ENCODE peak calls at places on chromosomes 1 and 21, in four cellular contexts. One of them, this sample, is unnamed.

GRCh38 chr1:116390195-116390594 is 17.2 kb downstream of the ATP1A1 start:
- DNase-seq in nephron progenitor cell: no peak
- DNase-seq in GM23338: no peak
- DNase-seq in SJSA1: no peak
- DNase-seq in this sample: no peak

GRCh38 chr1:53367503-53368313 is 39.8 kb upstream of the LRP8 start:
- DNase-seq in SJSA1: peak
- DNase-seq in GM23338: no peak
- DNase-seq in nephron progenitor cell: no peak
- DNase-seq in this sample: no peak

GRCh38 chr1:62299426-62300200 is 19.6 kb downstream of the KANK4 start:
- DNase-seq in nephron progenitor cell: no peak
- DNase-seq in GM23338: no peak
- DNase-seq in SJSA1: no peak
- DNase-seq in this sample: peak

GRCh38 chr1:59730759-59731478 is 83.8 kb upstream of the HOOK1 start:
- DNase-seq in SJSA1: peak
- DNase-seq in nephron progenitor cell: no peak
- DNase-seq in GM23338: no peak
- DNase-seq in this sample: peak

GRCh38 chr1:32984090-32984828 is 19.6 kb upstream of the RNF19B start:
- DNase-seq in nephron progenitor cell: no peak
- DNase-seq in GM23338: peak
- DNase-seq in SJSA1: no peak
- DNase-seq in this sample: peak

GRCh38 chr1:227788279-227789041 is 27.0 kb upstream of the PRSS38 start:
- DNase-seq in nephron progenitor cell: peak
- DNase-seq in GM23338: peak
- DNase-seq in SJSA1: peak
- DNase-seq in this sample: no peak

GRCh38 chr1:202355944-202356553 is 7.5 kb downstream of the PPP1R12B start:
- DNase-seq in SJSA1: no peak
- DNase-seq in nephron progenitor cell: no peak
- DNase-seq in GM23338: no peak
- DNase-seq in this sample: no peak

GRCh38 chr1:231036416-231036815 is 3.6 kb downstream of the FAM89A start:
- DNase-seq in SJSA1: no peak
- DNase-seq in GM23338: no peak
- DNase-seq in nephron progenitor cell: no peak
- DNase-seq in this sample: peak

GRCh38 chr1:220432408-220432807 is 95.5 kb upstream of the MARK1 start:
- DNase-seq in nephron progenitor cell: no peak
- DNase-seq in SJSA1: no peak
- DNase-seq in GM23338: no peak
- DNase-seq in this sample: no peak

GRCh38 chr1:200215350-200215749 is 187.8 kb downstream of the NR5A2 start:
- DNase-seq in GM23338: no peak
- DNase-seq in nephron progenitor cell: no peak
- DNase-seq in SJSA1: no peak
- DNase-seq in this sample: no peak

GRCh38 chr21:45508607-45509565 is 33.4 kb downstream of the SLC19A1 start:
- DNase-seq in nephron progenitor cell: peak
- DNase-seq in SJSA1: no peak
- DNase-seq in GM23338: no peak
- DNase-seq in this sample: no peak

GRCh38 chr1:154812911-154813816 is 56.9 kb downstream of the KCNN3 start:
- DNase-seq in nephron progenitor cell: peak
- DNase-seq in GM23338: peak
- DNase-seq in SJSA1: no peak
- DNase-seq in this sample: peak

GRCh38 chr1:22236151-22236550 is 93.3 kb upstream of the WNT4 start:
- DNase-seq in SJSA1: no peak
- DNase-seq in nephron progenitor cell: no peak
- DNase-seq in GM23338: no peak
- DNase-seq in this sample: no peak

GRCh38 chr1:228307218-228308023 is 99.2 kb downstream of the TRIM11 start:
- DNase-seq in GM23338: no peak
- DNase-seq in nephron progenitor cell: no peak
- DNase-seq in SJSA1: no peak
- DNase-seq in this sample: no peak

GRCh38 chr1:156775799-156776198 is 8.5 kb downstream of the PRCC start:
- DNase-seq in GM23338: no peak
- DNase-seq in nephron progenitor cell: no peak
- DNase-seq in SJSA1: no peak
- DNase-seq in this sample: no peak

GRCh38 chr21:34306246-34306645 is 57.6 kb upstream of the KCNE2 start:
- DNase-seq in SJSA1: no peak
- DNase-seq in GM23338: no peak
- DNase-seq in nephron progenitor cell: no peak
- DNase-seq in this sample: no peak

GRCh38 chr1:236663934-236664333 is 22.4 kb upstream of the ACTN2 start:
- DNase-seq in SJSA1: no peak
- DNase-seq in GM23338: no peak
- DNase-seq in nephron progenitor cell: no peak
- DNase-seq in this sample: no peak

GRCh38 chr1:98410082-98410481 is 251.4 kb upstream of the SNX7 start:
- DNase-seq in GM23338: no peak
- DNase-seq in nephron progenitor cell: no peak
- DNase-seq in SJSA1: no peak
- DNase-seq in this sample: no peak

GRCh38 chr1:185654199-185654951 is 79.8 kb upstream of the HMCN1 start:
- DNase-seq in GM23338: no peak
- DNase-seq in nephron progenitor cell: no peak
- DNase-seq in SJSA1: no peak
- DNase-seq in this sample: peak

GRCh38 chr1:214248294-214249082 is 32.5 kb upstream of the SMYD2 start:
- DNase-seq in nephron progenitor cell: no peak
- DNase-seq in GM23338: no peak
- DNase-seq in SJSA1: no peak
- DNase-seq in this sample: no peak

GRCh38 chr1:67532452-67533216 is 102.4 kb upstream of the SERBP1 start:
- DNase-seq in nephron progenitor cell: peak
- DNase-seq in GM23338: peak
- DNase-seq in SJSA1: peak
- DNase-seq in this sample: peak

GRCh38 chr1:87961992-87962391 is 633.3 kb downstream of the LMO4 start:
- DNase-seq in SJSA1: no peak
- DNase-seq in nephron progenitor cell: no peak
- DNase-seq in GM23338: no peak
- DNase-seq in this sample: peak

GRCh38 chr1:8317647-8318360 is at the start of gene SLC45A1:
- DNase-seq in GM23338: peak
- DNase-seq in nephron progenitor cell: peak
- DNase-seq in SJSA1: peak
- DNase-seq in this sample: peak

GRCh38 chr1:3174487-3175247 is 105.7 kb downstream of the PRDM16 start:
- DNase-seq in SJSA1: no peak
- DNase-seq in nephron progenitor cell: no peak
- DNase-seq in GM23338: no peak
- DNase-seq in this sample: peak

GRCh38 chr1:214966366-214966765 is 116.2 kb upstream of the KCNK2 start:
- DNase-seq in nephron progenitor cell: no peak
- DNase-seq in SJSA1: no peak
- DNase-seq in GM23338: no peak
- DNase-seq in this sample: no peak